ENCODE peak calls at places on chromosomes 5 and 9, in nine cellular contexts. C is pancreas, B is heart left ventricle, E is astrocyte of the spinal cord, L is sigmoid colon, N is AG10803, H is heart right ventricle, O is uterus, Q is GM12865. J is an unnamed sample.

GRCh38 chr9:113150670-113151591 is at the start of gene SLC31A2:
- DNase-seq in Q (peak), N (peak), C (peak), L (peak), H (peak), B (peak), E (peak), O (peak), J (peak)

GRCh38 chr9:94082956-94083355 is 1.3 kb upstream of the PTPDC1 start:
- DNase-seq in B (no peak), N (no peak), C (no peak), H (no peak), O (no peak), E (no peak), L (no peak), Q (no peak), J (peak)

GRCh38 chr5:15835514-15835913 is 335.5 kb downstream of the FBXL7 start:
- DNase-seq in L (no peak), E (no peak), O (no peak), H (no peak), Q (no peak), N (peak), C (no peak), B (no peak), J (no peak)

GRCh38 chr9:34310205-34310604 is 18.9 kb downstream of the KIF24 start:
- DNase-seq in B (no peak), H (no peak), E (peak), Q (no peak), C (no peak), N (no peak), O (no peak), L (no peak), J (no peak)

GRCh38 chr5:75374394-75374814 is 37.4 kb downstream of the HMGCR start:
- DNase-seq in B (no peak), N (no peak), L (no peak), O (no peak), E (no peak), Q (no peak), C (no peak), H (no peak), J (no peak)

GRCh38 chr9:94974154-94974860 is 247.8 kb downstream of the AOPEP start:
- DNase-seq in E (no peak), O (no peak), C (no peak), Q (no peak), N (peak), H (no peak), L (no peak), B (no peak), J (no peak)

GRCh38 chr5:67255881-67256280 is 59.3 kb upstream of the CD180 start:
- DNase-seq in O (no peak), N (peak), Q (no peak), B (no peak), C (no peak), H (no peak), E (peak), L (no peak), J (no peak)

GRCh38 chr9:124390812-124391658 is 24.2 kb downstream of the PSMB7 start:
- DNase-seq in L (no peak), N (peak), H (no peak), E (no peak), O (no peak), Q (no peak), B (no peak), C (no peak), J (no peak)

GRCh38 chr5:102018690-102019089 is 277.4 kb downstream of the SLCO4C1 start:
- DNase-seq in N (no peak), C (no peak), B (no peak), H (no peak), E (no peak), Q (no peak), L (no peak), O (no peak), J (no peak)

GRCh38 chr5:982377-983237 is 26.0 kb upstream of the NKD2 start:
- DNase-seq in E (no peak), C (peak), N (no peak), H (no peak), B (no peak), L (peak), Q (no peak), O (no peak), J (no peak)

GRCh38 chr9:93679536-93680444 is 103.4 kb downstream of the PHF2 start:
- DNase-seq in C (no peak), O (peak), Q (no peak), E (no peak), N (no peak), B (no peak), H (no peak), L (peak), J (peak)

GRCh38 chr9:19156026-19156474 is 28.8 kb upstream of the PLIN2 start:
- DNase-seq in N (no peak), E (no peak), B (no peak), L (no peak), C (no peak), Q (peak), H (no peak), O (no peak), J (no peak)

GRCh38 chr9:22044583-22044982 is 35.5 kb upstream of the CDKN2B start:
- DNase-seq in L (no peak), E (peak), N (peak), Q (no peak), B (no peak), O (no peak), H (no peak), C (no peak), J (no peak)

GRCh38 chr5:143403607-143404415 is at the start of gene NR3C1:
- DNase-seq in O (peak), C (peak), E (peak), Q (peak), L (peak), H (peak), N (peak), B (peak), J (no peak)

GRCh38 chr5:1768283-1769000 is 31.2 kb downstream of the MRPL36 start:
- DNase-seq in C (peak), B (peak), L (peak), H (no peak), E (no peak), N (no peak), O (no peak), Q (no peak), J (no peak)

GRCh38 chr5:142748568-142749249 is 21.5 kb upstream of the ARHGAP26 start:
- DNase-seq in O (no peak), L (no peak), C (no peak), H (peak), Q (peak), B (peak), N (no peak), E (no peak), J (peak)

GRCh38 chr9:130732793-130733221 is 39.2 kb downstream of the EXOSC2 start:
- DNase-seq in O (no peak), N (no peak), L (no peak), B (no peak), E (no peak), C (no peak), H (no peak), Q (no peak), J (no peak)

GRCh38 chr5:57435701-57436134 is 46.9 kb downstream of the ACTBL2 start:
- DNase-seq in Q (no peak), H (no peak), B (no peak), L (no peak), E (peak), O (no peak), N (peak), C (no peak), J (no peak)

GRCh38 chr9:22010881-22011625 is 1.9 kb upstream of the CDKN2B start:
- DNase-seq in L (no peak), N (no peak), H (no peak), C (no peak), Q (no peak), B (no peak), O (no peak), E (peak), J (peak)

GRCh38 chr9:76313771-76314170 is 80.5 kb downstream of the RFK start:
- DNase-seq in C (no peak), O (no peak), L (no peak), N (no peak), E (no peak), Q (no peak), H (no peak), B (no peak), J (no peak)

GRCh38 chr5:65771266-65771665 is 49.3 kb downstream of the NLN start:
- DNase-seq in O (no peak), Q (no peak), E (no peak), C (no peak), N (no peak), H (no peak), B (no peak), L (no peak), J (no peak)

GRCh38 chr9:123360161-123361085 is 4.4 kb downstream of the CRB2 start:
- DNase-seq in E (no peak), L (no peak), O (peak), N (no peak), H (no peak), B (no peak), C (peak), Q (peak), J (peak)

GRCh38 chr9:98129451-98129881 is 10.4 kb upstream of the TRIM14 start:
- DNase-seq in O (no peak), E (no peak), B (no peak), H (no peak), N (no peak), C (no peak), L (peak), Q (peak), J (no peak)

GRCh38 chr9:113796651-113797426 is 79.3 kb upstream of the ZNF618 start:
- DNase-seq in O (no peak), C (no peak), B (no peak), N (no peak), L (no peak), Q (no peak), E (no peak), H (no peak), J (no peak)

GRCh38 chr5:57581222-57581621 is 98.6 kb upstream of the ACTBL2 start:
- DNase-seq in C (no peak), B (no peak), Q (no peak), H (no peak), L (no peak), N (no peak), E (no peak), O (no peak), J (no peak)

GRCh38 chr5:173454764-173455598 is 126.8 kb upstream of the STC2 start:
- DNase-seq in E (peak), C (no peak), Q (peak), N (peak), H (no peak), O (peak), B (peak), L (peak), J (no peak)

GRCh38 chr9:134378901-134379338 is 52.7 kb downstream of the RXRA start:
- DNase-seq in N (peak), E (peak), Q (no peak), C (no peak), O (peak), L (peak), H (peak), B (peak), J (no peak)

GRCh38 chr9:126326228-126327015 is at the start of gene MVB12B:
- DNase-seq in N (peak), B (peak), E (peak), L (no peak), H (peak), O (peak), Q (peak), C (peak), J (peak)

DNA sequence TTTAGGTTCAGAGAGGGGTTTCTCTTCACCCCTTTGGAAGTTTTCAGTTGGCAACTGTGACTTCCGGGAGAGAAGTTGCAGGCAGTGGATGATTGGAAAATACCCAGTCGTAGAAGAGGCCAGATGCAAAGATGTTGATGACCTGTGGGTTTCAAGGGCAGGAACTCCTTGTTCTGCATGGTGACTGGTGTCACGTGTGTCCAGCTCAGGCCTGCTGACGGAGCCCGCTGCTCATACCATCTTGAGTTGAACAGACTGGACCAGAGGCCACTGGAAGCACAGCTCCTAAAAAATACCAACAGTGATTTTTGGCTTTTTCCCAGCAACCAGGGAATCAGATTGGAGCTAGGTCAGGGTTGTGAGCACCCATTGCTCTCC is 243.9 kb upstream of the KLF4 start:
- DNase-seq in L (peak), Q (no peak), C (no peak), H (peak), E (no peak), O (peak), N (peak), B (peak), J (no peak)
- H3K4me3 ChIP-seq in L (peak), Q (no peak), C (no peak), H (peak), E (no peak), O (peak), N (peak), B (peak), J (no peak)

GRCh38 chr5:82319192-82319591 is 41.0 kb upstream of the RPS23 start:
- DNase-seq in L (no peak), O (no peak), H (no peak), C (no peak), B (no peak), Q (no peak), N (no peak), E (no peak), J (no peak)

GRCh38 chr5:82320971-82321370 is 42.8 kb upstream of the RPS23 start:
- DNase-seq in C (no peak), E (no peak), B (no peak), H (no peak), O (no peak), N (no peak), L (no peak), Q (no peak), J (no peak)

GRCh38 chr5:82325155-82325554 is 47.0 kb upstream of the RPS23 start:
- DNase-seq in N (peak), H (no peak), L (no peak), B (no peak), C (no peak), Q (no peak), O (no peak), E (no peak), J (no peak)

GRCh38 chr5:82314964-82315728 is 37.0 kb upstream of the RPS23 start:
- DNase-seq in C (no peak), B (no peak), H (no peak), O (no peak), N (peak), Q (no peak), L (no peak), E (peak), J (no peak)

GRCh38 chr5:82319977-82320376 is 41.8 kb upstream of the RPS23 start:
- DNase-seq in N (no peak), E (no peak), O (no peak), L (no peak), B (no peak), Q (no peak), C (no peak), H (no peak), J (no peak)
- H3K4me3 ChIP-seq in N (no peak), E (no peak), O (no peak), L (no peak), B (no peak), Q (no peak), C (no peak), H (no peak), J (no peak)

DNA sequence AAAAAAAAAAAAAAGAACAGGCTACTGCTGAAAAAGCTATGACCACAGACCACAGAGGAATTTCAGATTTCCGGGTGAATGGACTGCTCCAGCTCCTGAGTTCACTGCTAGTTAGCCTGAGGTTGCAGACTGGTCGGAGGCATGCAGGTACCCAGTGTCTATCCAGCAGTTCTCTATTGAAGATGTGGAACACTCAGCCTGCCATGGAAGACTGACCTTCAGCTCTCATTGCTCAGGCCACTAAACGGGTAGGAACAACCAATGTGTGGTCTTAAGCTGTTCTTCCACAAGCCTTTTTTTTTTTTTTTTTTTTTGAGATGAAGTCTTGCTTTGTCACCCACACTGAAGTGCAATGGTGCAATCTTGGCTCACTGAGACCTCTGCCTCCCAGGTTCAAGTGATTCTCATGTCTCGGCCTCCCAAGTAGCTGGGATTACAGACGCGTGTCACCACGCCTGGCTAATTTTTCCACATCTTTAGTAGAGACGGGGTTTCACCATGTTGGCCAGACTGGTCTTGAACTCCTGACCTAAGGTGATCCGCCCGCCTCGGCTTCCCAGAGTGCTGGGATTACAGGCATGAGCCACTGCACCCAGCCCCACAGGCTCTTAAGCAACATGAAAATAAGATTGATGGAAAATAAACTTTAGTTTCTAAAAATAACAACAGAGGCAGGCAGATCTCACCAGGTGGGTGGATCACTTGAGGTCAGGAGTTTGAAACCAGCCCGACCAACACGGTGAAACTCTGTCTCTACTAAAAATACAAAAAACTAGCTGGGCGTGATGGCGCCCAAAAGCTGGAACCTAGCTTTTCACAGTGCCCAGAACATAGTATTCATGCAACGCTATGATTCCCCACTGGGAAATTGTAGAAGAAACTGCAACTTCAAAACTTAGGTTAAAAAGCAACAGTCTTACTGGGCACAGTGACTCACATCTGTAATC is 20.0 kb upstream of the NPM1 start:
- DNase-seq in H (no peak), E (peak), C (no peak), N (peak), Q (peak), O (no peak), B (no peak), L (no peak), J (no peak)
- H3K4me3 ChIP-seq in H (no peak), E (no peak), C (no peak), N (no peak), Q (no peak), O (no peak), B (no peak), L (no peak), J (no peak)

DNA sequence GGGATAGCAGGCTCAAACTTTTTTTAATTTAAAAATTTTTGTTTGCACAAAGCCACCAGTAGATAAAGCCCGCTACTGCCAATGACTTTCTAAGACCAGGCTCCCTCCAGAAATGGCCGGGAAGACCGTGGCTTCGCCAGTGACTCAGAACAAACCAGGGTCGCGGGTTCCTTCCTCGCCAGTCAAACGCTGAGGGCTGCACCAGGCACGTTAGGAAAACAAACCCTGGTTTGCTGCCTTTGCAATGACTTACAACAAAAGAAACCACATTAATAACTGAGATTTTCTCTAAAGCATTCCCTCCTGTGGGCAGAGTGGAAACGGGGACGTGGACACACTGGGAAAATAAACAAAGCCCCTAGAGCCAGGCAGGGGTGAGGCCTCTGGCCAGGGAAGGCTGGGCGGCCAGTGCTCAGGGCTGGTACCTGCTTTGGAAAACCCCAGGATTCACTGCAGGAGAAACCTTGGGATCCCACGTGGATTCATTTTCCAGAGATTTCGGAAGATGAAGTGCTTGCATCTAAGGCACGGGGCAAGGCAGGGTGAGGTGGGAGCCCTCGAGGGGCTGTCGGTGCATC is 3.8 kb downstream of the PRRX2 start:
- DNase-seq in L (no peak), E (peak), O (no peak), C (no peak), B (no peak), N (peak), H (no peak), Q (no peak), J (no peak)
- H3K4me3 ChIP-seq in L (no peak), E (no peak), O (no peak), C (no peak), B (no peak), N (peak), H (no peak), Q (no peak), J (no peak)

GRCh38 chr5:159095882-159096554 is 3.7 kb downstream of the EBF1 start:
- DNase-seq in E (no peak), O (no peak), B (no peak), L (no peak), C (no peak), N (no peak), Q (peak), H (peak), J (no peak)

GRCh38 chr5:159096555-159097460 is 2.9 kb downstream of the EBF1 start:
- DNase-seq in H (peak), L (no peak), E (no peak), C (no peak), Q (peak), O (peak), B (no peak), N (no peak), J (no peak)

GRCh38 chr5:159098285-159099048 is 1.2 kb downstream of the EBF1 start:
- DNase-seq in Q (no peak), E (no peak), H (no peak), L (no peak), C (no peak), B (no peak), N (no peak), O (no peak), J (no peak)

GRCh38 chr5:159099049-159099760 is 511 bp downstream of the EBF1 start:
- DNase-seq in H (peak), B (peak), Q (peak), E (peak), L (no peak), N (peak), C (peak), O (peak), J (peak)

GRCh38 chr5:159097461-159098284 is 2.0 kb downstream of the EBF1 start:
- DNase-seq in C (no peak), H (peak), L (no peak), B (peak), N (peak), E (peak), Q (peak), O (peak), J (no peak)
- H3K4me3 ChIP-seq in C (no peak), H (peak), L (peak), B (peak), N (peak), E (peak), Q (peak), O (peak), J (peak)

J was measured in HAP-1.